ENCODE peak calls at places on chromosomes 3 and 15, in ten cellular contexts. V is DMS53; N is NCI-H524; D is activated B cell treated with CpG ODN at 0.5 μM for 24 hours; O is AG09309; G is stimulated activated CD8-positive, alpha-beta memory T cell treated with anti-CD3 and anti-CD28 coated beads, Interleukin-2, amount 100 ng/mL, for 48 hours; B is sciatic nerve; A is esophagus squamous epithelium; K is NCI-H1694; S is OCI-LY7. R is an unnamed sample.

GRCh38 chr3:85075663-85076062 is 116.9 kb downstream of the CADM2 start:
- DNase-seq in V (no peak), N (no peak), D (no peak), O (no peak), G (no peak), B (no peak), A (no peak), K (no peak), S (no peak), R (no peak)

GRCh38 chr15:59516655-59517461 is 78.9 kb downstream of the FAM81A start:
- DNase-seq in V (no peak), N (no peak), D (no peak), O (no peak), G (no peak), B (no peak), A (no peak), K (no peak), S (peak), R (no peak)

GRCh38 chr15:90065682-90066049 is 36.6 kb downstream of the IDH2 start:
- DNase-seq in V (no peak), N (no peak), D (no peak), O (no peak), G (no peak), B (no peak), A (no peak), K (no peak), S (no peak), R (no peak)

GRCh38 chr3:133934073-133934970 is 38.6 kb upstream of the RAB6B start:
- DNase-seq in V (no peak), N (no peak), D (no peak), O (no peak), G (no peak), B (no peak), A (no peak), K (no peak), S (no peak), R (no peak)

GRCh38 chr3:99505646-99506269 is 132.6 kb upstream of the COL8A1 start:
- DNase-seq in V (no peak), N (no peak), D (no peak), O (peak), G (peak), B (no peak), A (no peak), K (no peak), S (no peak), R (peak)

GRCh38 chr3:122628567-122628966 is 51.1 kb downstream of the PARP15 start:
- DNase-seq in V (no peak), N (no peak), D (no peak), O (no peak), G (no peak), B (no peak), A (no peak), K (no peak), S (no peak), R (no peak)

GRCh38 chr15:37880009-37880834 is 54.2 kb upstream of the TMCO5A start:
- DNase-seq in V (peak), N (peak), D (no peak), O (no peak), G (no peak), B (no peak), A (no peak), K (peak), S (peak), R (no peak)

GRCh38 chr3:66047321-66048050 is 8.8 kb upstream of the MAGI1 start:
- DNase-seq in V (no peak), N (no peak), D (no peak), O (peak), G (no peak), B (no peak), A (no peak), K (no peak), S (no peak), R (no peak)

GRCh38 chr3:133994166-133994910 is 35.4 kb downstream of the SLCO2A1 start:
- DNase-seq in V (no peak), N (no peak), D (no peak), O (no peak), G (no peak), B (no peak), A (no peak), K (no peak), S (no peak), R (no peak)

GRCh38 chr3:13518516-13519351 is 30.2 kb upstream of the FBLN2 start:
- DNase-seq in V (no peak), N (no peak), D (no peak), O (no peak), G (no peak), B (peak), A (no peak), K (peak), S (no peak), R (no peak)

GRCh38 chr3:155387571-155387970 is 94.1 kb upstream of the STRIT1 start:
- DNase-seq in V (no peak), N (no peak), D (no peak), O (no peak), G (no peak), B (no peak), A (no peak), K (no peak), S (no peak), R (no peak)

GRCh38 chr3:44762170-44762677 is 630 bp downstream of the KIF15 start:
- DNase-seq in V (no peak), N (no peak), D (no peak), O (no peak), G (no peak), B (no peak), A (no peak), K (no peak), S (peak), R (no peak)

R was measured in GM12892.